ENCODE peak calls at places on chromosome 14, in eight cellular contexts. One of them, this sample, is unnamed.

GRCh38 chr14:65012353-65012752 is 25.7 kb downstream of the FNTB start:
- DNase-seq in IMR-90: no peak
- DNase-seq in uterus: no peak
- DNase-seq in body of pancreas: no peak
- DNase-seq in A549: no peak
- DNase-seq in heart left ventricle: no peak
- DNase-seq in transverse colon: no peak
- DNase-seq in lower leg skin: no peak
- DNase-seq in this sample: no peak

GRCh38 chr14:87067597-87067996 is 925.4 kb downstream of the GALC start:
- DNase-seq in transverse colon: no peak
- DNase-seq in lower leg skin: no peak
- DNase-seq in heart left ventricle: no peak
- DNase-seq in IMR-90: no peak
- DNase-seq in A549: no peak
- DNase-seq in body of pancreas: no peak
- DNase-seq in uterus: no peak
- DNase-seq in this sample: no peak

GRCh38 chr14:94115068-94115591 is 4.6 kb downstream of the IFI27 start:
- DNase-seq in IMR-90: no peak
- DNase-seq in heart left ventricle: peak
- DNase-seq in A549: no peak
- DNase-seq in transverse colon: peak
- DNase-seq in lower leg skin: no peak
- DNase-seq in body of pancreas: peak
- DNase-seq in uterus: peak
- DNase-seq in this sample: peak

GRCh38 chr14:53786045-53786444 is 170.6 kb downstream of the BMP4 start:
- DNase-seq in A549: no peak
- DNase-seq in heart left ventricle: no peak
- DNase-seq in transverse colon: no peak
- DNase-seq in uterus: no peak
- DNase-seq in IMR-90: no peak
- DNase-seq in body of pancreas: no peak
- DNase-seq in lower leg skin: no peak
- DNase-seq in this sample: no peak

GRCh38 chr14:68376067-68376810 is 416.6 kb downstream of the ZFP36L1 start:
- DNase-seq in A549: no peak
- DNase-seq in uterus: no peak
- DNase-seq in IMR-90: no peak
- DNase-seq in body of pancreas: no peak
- DNase-seq in lower leg skin: no peak
- DNase-seq in heart left ventricle: no peak
- DNase-seq in transverse colon: no peak
- DNase-seq in this sample: no peak

GRCh38 chr14:64061706-64062105 is 208.9 kb downstream of the SYNE2 start:
- DNase-seq in transverse colon: no peak
- DNase-seq in body of pancreas: no peak
- DNase-seq in lower leg skin: no peak
- DNase-seq in uterus: no peak
- DNase-seq in A549: no peak
- DNase-seq in heart left ventricle: no peak
- DNase-seq in IMR-90: no peak
- DNase-seq in this sample: no peak

GRCh38 chr14:45664668-45665356 is 411.8 kb upstream of the MIS18BP1 start:
- DNase-seq in A549: no peak
- DNase-seq in transverse colon: no peak
- DNase-seq in heart left ventricle: no peak
- DNase-seq in body of pancreas: no peak
- DNase-seq in lower leg skin: no peak
- DNase-seq in uterus: no peak
- DNase-seq in IMR-90: no peak
- DNase-seq in this sample: no peak

GRCh38 chr14:79293482-79293881 is 917.8 kb downstream of the DIO2 start:
- DNase-seq in heart left ventricle: no peak
- DNase-seq in A549: no peak
- DNase-seq in body of pancreas: no peak
- DNase-seq in transverse colon: no peak
- DNase-seq in uterus: peak
- DNase-seq in lower leg skin: no peak
- DNase-seq in IMR-90: peak
- DNase-seq in this sample: no peak

GRCh38 chr14:39241637-39242036 is 7.9 kb downstream of the MIA2 start:
- DNase-seq in IMR-90: no peak
- DNase-seq in body of pancreas: no peak
- DNase-seq in A549: no peak
- DNase-seq in heart left ventricle: no peak
- DNase-seq in uterus: no peak
- DNase-seq in transverse colon: no peak
- DNase-seq in lower leg skin: no peak
- DNase-seq in this sample: no peak

GRCh38 chr14:31592619-31593018 is 31.4 kb downstream of the NUBPL start:
- DNase-seq in heart left ventricle: no peak
- DNase-seq in uterus: no peak
- DNase-seq in body of pancreas: no peak
- DNase-seq in lower leg skin: no peak
- DNase-seq in IMR-90: peak
- DNase-seq in A549: no peak
- DNase-seq in transverse colon: no peak
- DNase-seq in this sample: no peak

GRCh38 chr14:95104911-95105310 is 52.4 kb downstream of the DICER1 start:
- DNase-seq in A549: no peak
- DNase-seq in uterus: no peak
- DNase-seq in IMR-90: no peak
- DNase-seq in transverse colon: no peak
- DNase-seq in lower leg skin: no peak
- DNase-seq in body of pancreas: no peak
- DNase-seq in heart left ventricle: no peak
- DNase-seq in this sample: no peak

GRCh38 chr14:74290415-74290814 is 12.3 kb downstream of the ABCD4 start:
- DNase-seq in lower leg skin: no peak
- DNase-seq in body of pancreas: no peak
- DNase-seq in IMR-90: peak
- DNase-seq in heart left ventricle: no peak
- DNase-seq in uterus: no peak
- DNase-seq in A549: peak
- DNase-seq in transverse colon: no peak
- DNase-seq in this sample: no peak

GRCh38 chr14:91417134-91417982 is at the start of gene CCDC88C:
- DNase-seq in A549: peak
- DNase-seq in heart left ventricle: peak
- DNase-seq in transverse colon: peak
- DNase-seq in body of pancreas: peak
- DNase-seq in lower leg skin: no peak
- DNase-seq in IMR-90: no peak
- DNase-seq in uterus: peak
- DNase-seq in this sample: peak

GRCh38 chr14:69680297-69680696 is 68.9 kb downstream of the SUSD6 start:
- DNase-seq in lower leg skin: no peak
- DNase-seq in heart left ventricle: no peak
- DNase-seq in body of pancreas: no peak
- DNase-seq in transverse colon: no peak
- DNase-seq in uterus: no peak
- DNase-seq in A549: no peak
- DNase-seq in IMR-90: peak
- DNase-seq in this sample: no peak

GRCh38 chr14:75168586-75169335 is 7.7 kb downstream of the TMED10 start:
- DNase-seq in body of pancreas: no peak
- DNase-seq in IMR-90: peak
- DNase-seq in lower leg skin: no peak
- DNase-seq in heart left ventricle: no peak
- DNase-seq in transverse colon: no peak
- DNase-seq in A549: no peak
- DNase-seq in uterus: no peak
- DNase-seq in this sample: no peak

GRCh38 chr14:64726585-64726890 is 22.3 kb downstream of the PLEKHG3 start:
- DNase-seq in uterus: peak
- DNase-seq in IMR-90: peak
- DNase-seq in transverse colon: peak
- DNase-seq in A549: peak
- DNase-seq in lower leg skin: no peak
- DNase-seq in body of pancreas: peak
- DNase-seq in heart left ventricle: peak
- DNase-seq in this sample: no peak

GRCh38 chr14:75274045-75274898 is 4.4 kb upstream of the FOS start:
- DNase-seq in heart left ventricle: no peak
- DNase-seq in transverse colon: no peak
- DNase-seq in IMR-90: no peak
- DNase-seq in lower leg skin: no peak
- DNase-seq in uterus: no peak
- DNase-seq in A549: no peak
- DNase-seq in body of pancreas: no peak
- DNase-seq in this sample: no peak

GRCh38 chr14:44271006-44271405 is 236.1 kb downstream of the FSCB start:
- DNase-seq in IMR-90: no peak
- DNase-seq in transverse colon: no peak
- DNase-seq in heart left ventricle: no peak
- DNase-seq in uterus: no peak
- DNase-seq in body of pancreas: no peak
- DNase-seq in lower leg skin: no peak
- DNase-seq in A549: no peak
- DNase-seq in this sample: no peak

GRCh38 chr14:101504096-101504948 is 57.0 kb upstream of the DIO3 start:
- DNase-seq in A549: no peak
- DNase-seq in body of pancreas: no peak
- DNase-seq in uterus: peak
- DNase-seq in lower leg skin: no peak
- DNase-seq in transverse colon: peak
- DNase-seq in heart left ventricle: no peak
- DNase-seq in IMR-90: no peak
- DNase-seq in this sample: no peak

GRCh38 chr14:103127356-103127755 is 4.1 kb downstream of the TNFAIP2 start:
- DNase-seq in uterus: no peak
- DNase-seq in body of pancreas: no peak
- DNase-seq in heart left ventricle: peak
- DNase-seq in transverse colon: no peak
- DNase-seq in A549: no peak
- DNase-seq in lower leg skin: no peak
- DNase-seq in IMR-90: no peak
- DNase-seq in this sample: peak
- H3K4me3 ChIP-seq in uterus: no peak
- H3K4me3 ChIP-seq in body of pancreas: no peak
- H3K4me3 ChIP-seq in heart left ventricle: no peak
- H3K4me3 ChIP-seq in transverse colon: no peak
- H3K4me3 ChIP-seq in A549: peak
- H3K4me3 ChIP-seq in lower leg skin: no peak
- H3K4me3 ChIP-seq in IMR-90: no peak
- H3K4me3 ChIP-seq in this sample: no peak

GRCh38 chr14:59461891-59462290 is 3.3 kb downstream of the GPR135 start:
- DNase-seq in uterus: no peak
- DNase-seq in body of pancreas: no peak
- DNase-seq in A549: no peak
- DNase-seq in transverse colon: no peak
- DNase-seq in lower leg skin: no peak
- DNase-seq in IMR-90: no peak
- DNase-seq in heart left ventricle: no peak
- DNase-seq in this sample: no peak

GRCh38 chr14:59460378-59460777 is 4.8 kb downstream of the GPR135 start:
- DNase-seq in heart left ventricle: no peak
- DNase-seq in uterus: no peak
- DNase-seq in body of pancreas: no peak
- DNase-seq in transverse colon: no peak
- DNase-seq in lower leg skin: no peak
- DNase-seq in A549: no peak
- DNase-seq in IMR-90: no peak
- DNase-seq in this sample: no peak

GRCh38 chr14:59465570-59466150 is 480 bp upstream of the GPR135 start:
- DNase-seq in body of pancreas: no peak
- DNase-seq in uterus: no peak
- DNase-seq in IMR-90: no peak
- DNase-seq in heart left ventricle: no peak
- DNase-seq in lower leg skin: no peak
- DNase-seq in A549: no peak
- DNase-seq in transverse colon: no peak
- DNase-seq in this sample: no peak

GRCh38 chr14:59463773-59464650 is 1.2 kb downstream of the GPR135 start:
- DNase-seq in transverse colon: peak
- DNase-seq in A549: no peak
- DNase-seq in IMR-90: no peak
- DNase-seq in heart left ventricle: no peak
- DNase-seq in lower leg skin: no peak
- DNase-seq in uterus: no peak
- DNase-seq in body of pancreas: peak
- DNase-seq in this sample: no peak

DNA sequence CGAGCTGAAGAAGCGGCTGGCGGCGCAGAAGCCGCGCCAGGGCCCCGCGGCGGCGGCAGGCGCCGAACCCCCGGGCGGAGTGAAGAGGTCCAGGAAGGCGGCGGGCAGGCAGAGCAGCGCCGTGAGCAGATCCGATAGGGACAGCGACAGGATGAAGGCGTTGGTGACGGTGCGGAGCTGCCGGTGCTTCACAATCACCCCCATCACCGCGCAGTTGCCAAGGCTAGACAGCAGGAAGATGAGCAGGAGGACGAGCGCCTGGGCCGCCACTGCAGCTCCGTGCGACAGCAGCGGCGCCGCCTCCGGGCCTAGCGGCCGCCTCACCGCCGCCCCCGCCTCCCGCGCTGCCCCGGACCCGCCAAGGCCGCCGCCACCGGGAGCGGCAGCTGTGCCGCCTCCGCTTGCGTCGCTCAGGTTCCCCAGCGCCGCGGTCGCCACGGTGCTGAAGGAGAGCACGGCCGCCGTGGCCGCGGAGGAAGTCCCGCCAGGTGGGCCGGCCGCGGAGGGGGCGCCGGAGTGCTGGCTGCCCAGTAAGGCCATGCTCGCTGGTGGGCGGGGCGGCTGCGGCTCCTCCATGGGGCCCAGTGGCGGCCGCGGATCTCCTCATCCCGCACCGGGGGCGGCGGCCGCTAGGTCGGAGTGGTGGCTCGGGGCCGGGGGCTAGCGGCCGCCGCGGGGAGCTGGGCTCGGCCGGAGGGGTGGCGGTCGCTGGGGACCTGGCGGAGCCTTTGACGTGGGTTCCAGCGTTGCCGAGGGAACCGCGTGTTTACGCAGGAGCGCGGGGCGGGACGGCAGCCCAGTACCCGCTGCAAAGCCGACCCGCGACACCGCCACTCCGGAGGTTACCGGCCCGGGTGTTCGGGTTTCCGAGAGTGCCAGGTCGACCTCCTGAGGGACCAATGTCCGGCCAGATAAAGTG is at the start of gene GPR135:
- DNase-seq in transverse colon: peak
- DNase-seq in heart left ventricle: peak
- DNase-seq in IMR-90: peak
- DNase-seq in uterus: peak
- DNase-seq in A549: no peak
- DNase-seq in lower leg skin: no peak
- DNase-seq in body of pancreas: peak
- DNase-seq in this sample: peak
- TF ChIP-seq POLR2A in transverse colon: no peak
- TF ChIP-seq POLR2A in heart left ventricle: no peak
- TF ChIP-seq POLR2A in IMR-90: no peak
- TF ChIP-seq POLR2A in uterus: peak
- TF ChIP-seq POLR2A in A549: no peak
- TF ChIP-seq POLR2A in lower leg skin: no peak
- TF ChIP-seq POLR2A in body of pancreas: no peak
- TF ChIP-seq POLR2A in this sample: peak

GRCh38 chr14:105065280-105066228 is at the start of gene GPR132:
- DNase-seq in uterus: no peak
- DNase-seq in lower leg skin: no peak
- DNase-seq in IMR-90: no peak
- DNase-seq in heart left ventricle: peak
- DNase-seq in transverse colon: peak
- DNase-seq in A549: no peak
- DNase-seq in body of pancreas: peak
- DNase-seq in this sample: peak
- H3K4me3 ChIP-seq in uterus: no peak
- H3K4me3 ChIP-seq in lower leg skin: no peak
- H3K4me3 ChIP-seq in IMR-90: no peak
- H3K4me3 ChIP-seq in heart left ventricle: peak
- H3K4me3 ChIP-seq in transverse colon: no peak
- H3K4me3 ChIP-seq in A549: no peak
- H3K4me3 ChIP-seq in body of pancreas: no peak
- H3K4me3 ChIP-seq in this sample: no peak

GRCh38 chr14:103847439-103847953 is at the start of gene PPP1R13B:
- DNase-seq in A549: peak
- DNase-seq in body of pancreas: peak
- DNase-seq in uterus: peak
- DNase-seq in IMR-90: peak
- DNase-seq in transverse colon: peak
- DNase-seq in lower leg skin: peak
- DNase-seq in heart left ventricle: peak
- DNase-seq in this sample: peak
- TF ChIP-seq POLR2A in A549: peak
- TF ChIP-seq POLR2A in body of pancreas: peak
- TF ChIP-seq POLR2A in uterus: peak
- TF ChIP-seq POLR2A in IMR-90: peak
- TF ChIP-seq POLR2A in transverse colon: peak
- TF ChIP-seq POLR2A in lower leg skin: no peak
- TF ChIP-seq POLR2A in heart left ventricle: no peak
- TF ChIP-seq POLR2A in this sample: peak